ENCODE peak calls at places on chromosomes 4 and X, in ten cellular contexts. I, B, T, K, N, X, Q, W, O and F are unnamed samples.

GRCh38 chr4:141118381-141118780 is 14.9 kb downstream of the RNF150 start:
- DNase-seq in I (no peak), B (no peak), T (no peak), K (no peak), N (no peak), X (no peak), Q (no peak), W (no peak), O (no peak), F (no peak)

GRCh38 chr4:57734104-57734503 is 623.9 kb upstream of the IGFBP7 start:
- DNase-seq in I (peak; percentile 28), B (no peak), T (no peak), K (no peak), N (no peak), X (no peak), Q (no peak), W (no peak), O (no peak), F (no peak)

GRCh38 chr4:127143460-127144190 is 489.1 kb upstream of the INTU start:
- DNase-seq in I (no peak), B (no peak), T (no peak), K (peak; percentile 84), N (no peak), X (no peak), Q (no peak), W (no peak), O (no peak), F (peak; percentile 81)

GRCh38 chrX:10212395-10212794 is 55.6 kb downstream of the CLCN4 start:
- DNase-seq in I (no peak), B (no peak), T (no peak), K (no peak), N (no peak), X (no peak), Q (no peak), W (no peak), O (no peak), F (no peak)

GRCh38 chrX:72243472-72243871 is 4.6 kb upstream of the ERCC6L start:
- DNase-seq in I (no peak), B (no peak), T (no peak), K (peak; percentile 68), N (no peak), X (no peak), Q (no peak), W (no peak), O (no peak), F (peak; percentile 66)

GRCh38 chr4:68267433-68267944 is 22.0 kb upstream of the TMPRSS11B start:
- DNase-seq in I (no peak), B (no peak), T (no peak), K (peak; percentile 76), N (no peak), X (no peak), Q (no peak), W (no peak), O (no peak), F (peak; percentile 47)

GRCh38 chr4:26717332-26717731 is 133.4 kb downstream of the TBC1D19 start:
- DNase-seq in I (no peak), B (no peak), T (no peak), K (peak; percentile 73), N (no peak), X (no peak), Q (no peak), W (no peak), O (no peak), F (peak; percentile 66)

GRCh38 chr4:57037982-57038604 is 59.4 kb downstream of the POLR2B start:
- DNase-seq in I (peak; percentile 83), B (peak; percentile 26), T (peak; percentile 68), K (no peak), N (no peak), X (peak; percentile 82), Q (peak; percentile 93), W (peak; percentile 34), O (peak; percentile 74), F (peak; percentile 70)

GRCh38 chr4:128335541-128335940 is 47.9 kb upstream of the PGRMC2 start:
- DNase-seq in I (no peak), B (no peak), T (no peak), K (peak; percentile 67), N (no peak), X (no peak), Q (no peak), W (no peak), O (no peak), F (no peak)

GRCh38 chr4:72569719-72570235 is 756 bp upstream of the ADAMTS3 start:
- DNase-seq in I (no peak), B (no peak), T (no peak), K (peak; percentile 59), N (no peak), X (no peak), Q (no peak), W (no peak), O (peak; percentile 14), F (no peak)

GRCh38 chrX:152886716-152887115 is 11.2 kb upstream of the ZNF185 start:
- DNase-seq in I (no peak), B (no peak), T (no peak), K (no peak), N (no peak), X (no peak), Q (no peak), W (no peak), O (no peak), F (no peak)

GRCh38 chrX:153907456-153907855 is 3.0 kb downstream of the AVPR2 start:
- DNase-seq in I (no peak), B (no peak), T (no peak), K (no peak), N (no peak), X (no peak), Q (peak; percentile 26), W (no peak), O (no peak), F (no peak)

GRCh38 chr4:122826596-122827257 is at the start of gene FGF2:
- DNase-seq in I (peak; percentile 81), B (peak; percentile 59), T (peak; percentile 70), K (peak; percentile 56), N (no peak), X (peak; percentile 87), Q (peak; percentile 84), W (peak; percentile 73), O (peak; percentile 47), F (peak; percentile 76)

GRCh38 chr4:25299476-25300203 is 12.9 kb upstream of the ZCCHC4 start:
- DNase-seq in I (no peak), B (no peak), T (no peak), K (no peak), N (no peak), X (no peak), Q (peak; percentile 60), W (no peak), O (peak; percentile 96), F (no peak)

GRCh38 chrX:74371823-74372222 is 49.5 kb upstream of the SLC16A2 start:
- DNase-seq in I (no peak), B (no peak), T (no peak), K (no peak), N (no peak), X (no peak), Q (no peak), W (no peak), O (no peak), F (no peak)

GRCh38 chr4:39029752-39030694 is 2.2 kb downstream of the TMEM156 start:
- DNase-seq in I (no peak), B (no peak), T (no peak), K (peak; percentile 18), N (no peak), X (no peak), Q (no peak), W (peak; percentile 33), O (no peak), F (no peak)

GRCh38 chr4:153084249-153084648 is 120.0 kb upstream of the TRIM2 start:
- DNase-seq in I (no peak), B (no peak), T (no peak), K (no peak), N (no peak), X (no peak), Q (no peak), W (no peak), O (no peak), F (no peak)

GRCh38 chrX:153649178-153649914 is 2.3 kb downstream of the DUSP9 start:
- DNase-seq in I (peak; percentile 84), B (no peak), T (no peak), K (no peak), N (peak; percentile 17), X (peak; percentile 53), Q (peak; percentile 86), W (peak; percentile 87), O (peak; percentile 81), F (peak; percentile 21)